ENCODE peak calls at places on chromosomes 2 and 18, in eight cellular contexts. S is amniotic epithelial cell; Z is GF-D8; P is stimulated activated CD4-positive, alpha-beta T cell treated with anti-CD3 and anti-CD28 coated beads, Interleukin-1b, Interleukin-23, amount 100 ng/mL, for 48 hours; R is NCI-H748 treated with DMSO at 0.1 percent for 48 hours; H is stimulated activated CD8-positive, alpha-beta memory T cell treated with anti-CD3 and anti-CD28 coated beads, Interleukin-2, amount 100 ng/mL, for 1 hour; F is activated T-cell treated with anti-CD3 and anti-CD28 coated beads, Interleukin-2, amount 50 U/mL, for 72 hours; M is left lobe of liver. A is an unnamed sample.

GRCh38 chr2:145168091-145168490 is 648.2 kb upstream of the ZEB2 start:
- DNase-seq in S (no peak), Z (no peak), P (no peak), R (no peak), H (no peak), F (no peak), M (no peak), A (no peak)

GRCh38 chr18:11520536-11520935 is 88.9 kb upstream of the SLC35G4 start:
- DNase-seq in S (no peak), Z (no peak), P (no peak), R (no peak), H (no peak), F (no peak), M (no peak), A (peak)

GRCh38 chr2:141475801-141476200 is 655.0 kb downstream of the LRP1B start:
- DNase-seq in S (no peak), Z (no peak), P (no peak), R (no peak), H (no peak), F (no peak), M (no peak), A (no peak)

GRCh38 chr2:32357545-32358482 is 991 bp downstream of the BIRC6 start:
- DNase-seq in S (peak), Z (no peak), P (peak), R (no peak), H (peak), F (peak), M (peak), A (peak)

GRCh38 chr2:1856481-1856880 is 112.2 kb upstream of the PXDN start:
- DNase-seq in S (no peak), Z (no peak), P (no peak), R (no peak), H (no peak), F (no peak), M (no peak), A (no peak)

GRCh38 chr2:168662651-168663208 is 139.7 kb upstream of the NOSTRIN start:
- DNase-seq in S (no peak), Z (no peak), P (no peak), R (no peak), H (no peak), F (no peak), M (no peak), A (peak)

GRCh38 chr2:174568425-174568824 is 29.2 kb downstream of the WIPF1 start:
- DNase-seq in S (no peak), Z (no peak), P (no peak), R (no peak), H (no peak), F (no peak), M (no peak), A (no peak)

GRCh38 chr18:61503688-61504087 is 170.5 kb downstream of the CDH20 start:
- DNase-seq in S (peak), Z (no peak), P (no peak), R (no peak), H (no peak), F (no peak), M (no peak), A (no peak)

GRCh38 chr2:128552141-128552805 is 233.6 kb upstream of the HS6ST1 start:
- DNase-seq in S (no peak), Z (no peak), P (no peak), R (no peak), H (no peak), F (no peak), M (peak), A (no peak)

GRCh38 chr18:57989536-57989935 is 54.5 kb upstream of the NEDD4L start:
- DNase-seq in S (no peak), Z (no peak), P (no peak), R (no peak), H (no peak), F (no peak), M (no peak), A (no peak)

GRCh38 chr2:222358876-222359275 is 60.1 kb upstream of the PAX3 start:
- DNase-seq in S (no peak), Z (peak), P (no peak), R (no peak), H (no peak), F (no peak), M (no peak), A (no peak)

GRCh38 chr2:21009662-21010225 is 34.1 kb downstream of the APOB start:
- DNase-seq in S (no peak), Z (no peak), P (no peak), R (no peak), H (no peak), F (no peak), M (no peak), A (no peak)

GRCh38 chr2:212766921-212767320 is 228.3 kb upstream of the ERBB4 start:
- DNase-seq in S (no peak), Z (no peak), P (no peak), R (peak), H (no peak), F (no peak), M (no peak), A (no peak)

GRCh38 chr2:10471046-10471571 is 23.0 kb upstream of the ODC1 start:
- DNase-seq in S (peak), Z (no peak), P (no peak), R (no peak), H (no peak), F (no peak), M (no peak), A (no peak)

GRCh38 chr2:210599476-210599875 is 43.1 kb downstream of the CPS1 start:
- DNase-seq in S (no peak), Z (no peak), P (no peak), R (no peak), H (no peak), F (no peak), M (no peak), A (no peak)

GRCh38 chr2:58484201-58484600 is 243.1 kb upstream of the FANCL start:
- DNase-seq in S (peak), Z (no peak), P (no peak), R (no peak), H (no peak), F (no peak), M (no peak), A (peak)

GRCh38 chr2:20897047-20897446 is 74.1 kb upstream of the LDAH start:
- DNase-seq in S (no peak), Z (no peak), P (no peak), R (no peak), H (no peak), F (no peak), M (no peak), A (no peak)

GRCh38 chr2:138794734-138795133 is 14.5 kb upstream of the NXPH2 start:
- DNase-seq in S (peak), Z (no peak), P (no peak), R (no peak), H (no peak), F (no peak), M (no peak), A (no peak)

GRCh38 chr2:70897203-70897976 is 38.3 kb upstream of the ATP6V1B1 start:
- DNase-seq in S (no peak), Z (no peak), P (no peak), R (no peak), H (no peak), F (no peak), M (no peak), A (no peak)

GRCh38 chr2:74497777-74498499 is 1.5 kb downstream of the LBX2 start:
- DNase-seq in S (no peak), Z (no peak), P (no peak), R (no peak), H (no peak), F (peak), M (peak), A (no peak)

GRCh38 chr2:65063426-65063825 is 7.2 kb downstream of the CEP68 start:
- DNase-seq in S (no peak), Z (no peak), P (no peak), R (no peak), H (no peak), F (no peak), M (no peak), A (no peak)

GRCh38 chr2:238999290-238999741 is 151.4 kb downstream of the TWIST2 start:
- DNase-seq in S (no peak), Z (no peak), P (no peak), R (no peak), H (no peak), F (no peak), M (peak), A (peak)

GRCh38 chr2:84234103-84234502 is 225.0 kb downstream of the SUCLG1 start:
- DNase-seq in S (no peak), Z (no peak), P (no peak), R (no peak), H (no peak), F (no peak), M (no peak), A (no peak)

GRCh38 chr2:240368746-240369724 is 66.4 kb upstream of the GPC1 start:
- DNase-seq in S (no peak), Z (no peak), P (no peak), R (no peak), H (no peak), F (no peak), M (peak), A (no peak)

GRCh38 chr18:63725682-63726480 is 23.1 kb downstream of the SERPINB11 start:
- DNase-seq in S (no peak), Z (no peak), P (no peak), R (no peak), H (no peak), F (no peak), M (no peak), A (no peak)

GRCh38 chr2:41194235-41194634 is 742.3 kb upstream of the SLC8A1 start:
- DNase-seq in S (peak), Z (no peak), P (no peak), R (no peak), H (no peak), F (no peak), M (peak), A (peak)

GRCh38 chr2:47266939-47267338 is 111.8 kb upstream of the STPG4 start:
- DNase-seq in S (no peak), Z (no peak), P (no peak), R (no peak), H (no peak), F (no peak), M (no peak), A (no peak)

GRCh38 chr2:225120175-225120574 is 77.9 kb upstream of the DOCK10 start:
- DNase-seq in S (no peak), Z (no peak), P (no peak), R (no peak), H (no peak), F (no peak), M (no peak), A (peak)

GRCh38 chr2:105402809-105403208 is 4.0 kb upstream of the FHL2 start:
- DNase-seq in S (no peak), Z (no peak), P (no peak), R (no peak), H (no peak), F (no peak), M (no peak), A (no peak)

GRCh38 chr18:13993730-13994129 is 78.4 kb upstream of the MC2R start:
- DNase-seq in S (no peak), Z (no peak), P (no peak), R (no peak), H (no peak), F (no peak), M (no peak), A (no peak)

GRCh38 chr2:238137885-238138284 is 583 bp upstream of the KLHL30 start:
- DNase-seq in S (no peak), Z (no peak), P (no peak), R (no peak), H (no peak), F (no peak), M (no peak), A (no peak)

GRCh38 chr2:211451642-211452041 is 895.2 kb downstream of the CPS1 start:
- DNase-seq in S (no peak), Z (no peak), P (no peak), R (no peak), H (no peak), F (no peak), M (no peak), A (no peak)

GRCh38 chr2:46847726-46848421 is 67.7 kb downstream of the MCFD2 start:
- DNase-seq in S (peak), Z (no peak), P (no peak), R (no peak), H (no peak), F (no peak), M (no peak), A (no peak)